ENCODE peak calls at places on chromosomes 13 and 19, in six cellular contexts. Y, A, S, E, K and G are unnamed samples.
A peak's percentile ranks its signal among the peaks of the same experiment; 100 is the strongest.

GRCh38 chr13:70623260-70623659 is 515.0 kb upstream of the KLHL1 start:
- DNase-seq in A (peak; percentile 1), S (no peak), Y (no peak), K (no peak), E (no peak), G (no peak)

GRCh38 chr19:55486971-55487883 is 1.0 kb upstream of the SSC5D start:
- DNase-seq in K (no peak), E (no peak), A (peak; percentile 98), Y (no peak), S (peak; percentile 45), G (no peak)

GRCh38 chr13:21242236-21242635 is 65.8 kb downstream of the MRPL57 start:
- DNase-seq in E (no peak), Y (no peak), S (no peak), K (no peak), A (no peak), G (no peak)

GRCh38 chr13:113671066-113672001 is 4.3 kb downstream of the GRK1 start:
- DNase-seq in S (no peak), Y (no peak), A (no peak), E (no peak), K (no peak), G (no peak)

GRCh38 chr13:112894673-112895481 is 74.1 kb upstream of the MCF2L start:
- DNase-seq in E (no peak), S (no peak), Y (no peak), A (no peak), K (no peak), G (no peak)

GRCh38 chr13:22090114-22090513 is 419.2 kb downstream of the FGF9 start:
- DNase-seq in S (no peak), A (no peak), K (no peak), Y (no peak), E (no peak), G (no peak)

GRCh38 chr19:42199440-42200115 is 17.9 kb downstream of the DEDD2 start:
- DNase-seq in Y (no peak), K (no peak), A (no peak), S (no peak), E (no peak), G (no peak)

GRCh38 chr19:57583521-57584416 is at the start of gene ZIK1:
- DNase-seq in A (peak; percentile 87), S (peak; percentile 69), Y (peak; percentile 68), E (peak; percentile 74), K (peak; percentile 73), G (peak; percentile 76)

GRCh38 chr19:44623080-44623479 is 9.7 kb downstream of the IGSF23 start:
- DNase-seq in K (no peak), S (no peak), E (no peak), A (peak; percentile 10), Y (no peak), G (no peak)

GRCh38 chr19:8185343-8186068 is 23.7 kb upstream of the CERS4 start:
- DNase-seq in S (no peak), A (no peak), K (no peak), Y (no peak), E (no peak), G (no peak)

GRCh38 chr13:88217372-88217771 is 546.2 kb downstream of the SLITRK5 start:
- DNase-seq in S (no peak), E (no peak), A (peak; percentile 1), Y (no peak), K (no peak), G (no peak)

GRCh38 chr19:3851254-3852176 is 17.3 kb downstream of the ZFR2 start:
- DNase-seq in S (no peak), K (no peak), E (no peak), A (peak; percentile 20), Y (no peak), G (no peak)